ENCODE peak calls at places on chromosomes 13 and 19, in seven cellular contexts. R is HCT116, M is SK-N-SH, S is H1, F is HepG2, D is K562, X is GM12878. Z is an unnamed sample.

GRCh38 chr13:102677122-102677521 is 17.7 kb downstream of the METTL21C start:
- DNase-seq in M (no peak), F (no peak), S (no peak), X (no peak), R (no peak), D (no peak), Z (no peak)

GRCh38 chr13:59774511-59774911 is 389.2 kb downstream of the DIAPH3 start:
- DNase-seq in M (no peak), F (peak), R (no peak), X (no peak), D (no peak), S (no peak), Z (no peak)

GRCh38 chr13:29589967-29590366 is 5.5 kb downstream of the SLC7A1 start:
- DNase-seq in X (no peak), D (no peak), S (no peak), F (no peak), R (no peak), M (no peak), Z (no peak)

GRCh38 chr19:7676376-7676775 is 514 bp upstream of the MCEMP1 start:
- DNase-seq in S (no peak), F (no peak), D (no peak), X (no peak), M (no peak), R (no peak), Z (no peak)

GRCh38 chr19:4578552-4579248 is 19.2 kb upstream of the SEMA6B start:
- DNase-seq in M (peak), R (no peak), F (no peak), S (no peak), X (no peak), D (no peak), Z (peak)

GRCh38 chr13:98405690-98406344 is 171.1 kb downstream of the STK24 start:
- DNase-seq in X (no peak), D (no peak), S (no peak), R (no peak), M (no peak), F (peak), Z (no peak)

GRCh38 chr13:48334534-48335127 is 31.1 kb downstream of the RB1 start:
- DNase-seq in S (no peak), R (peak), F (peak), D (no peak), M (peak), X (peak), Z (peak)

GRCh38 chr13:39496487-39496998 is 106.5 kb downstream of the LHFPL6 start:
- DNase-seq in F (no peak), D (no peak), R (no peak), S (no peak), X (no peak), M (no peak), Z (no peak)

GRCh38 chr19:55460670-55461258 is 678 bp downstream of the ISOC2 start:
- DNase-seq in D (peak), F (peak), M (peak), S (peak), X (no peak), R (no peak), Z (peak)

GRCh38 chr13:100399455-100399854 is 189.1 kb downstream of the GGACT start:
- DNase-seq in D (no peak), F (no peak), S (no peak), X (no peak), R (no peak), M (no peak), Z (no peak)

GRCh38 chr19:44725251-44725650 is 23.3 kb upstream of the BCL3 start:
- DNase-seq in R (no peak), M (no peak), X (no peak), D (peak), F (peak), S (no peak), Z (no peak)

GRCh38 chr13:20465218-20465879 is 60.3 kb downstream of the CRYL1 start:
- DNase-seq in D (no peak), S (no peak), R (no peak), M (no peak), F (no peak), X (no peak), Z (no peak)

GRCh38 chr13:46296920-46297319 is 85.2 kb downstream of the LRRC63 start:
- DNase-seq in D (no peak), X (no peak), F (no peak), R (peak), M (no peak), S (no peak), Z (no peak)

DNA sequence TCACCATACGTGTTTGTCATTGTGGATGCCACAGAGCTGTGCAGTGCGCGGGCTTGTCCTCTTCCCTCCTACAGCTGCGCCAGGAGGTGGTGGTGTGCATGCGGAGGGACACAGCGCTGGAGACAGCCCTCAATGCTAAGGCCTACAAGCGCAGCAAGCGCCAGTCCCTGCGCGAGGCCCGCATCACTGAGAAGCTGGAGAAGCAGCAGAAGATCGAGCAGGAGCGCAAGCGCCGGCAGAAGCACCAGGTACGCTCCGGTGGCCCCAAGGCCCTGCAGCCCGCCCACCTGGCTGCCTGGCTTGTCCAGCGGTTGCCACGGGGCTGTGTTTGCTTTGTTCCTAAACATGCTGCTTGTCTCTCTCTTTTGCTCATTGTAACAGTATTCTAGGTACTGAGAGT is 30.2 kb downstream of the SMARCA4 start:
- DNase-seq in S (no peak), M (no peak), R (no peak), F (no peak), X (no peak), D (no peak), Z (no peak)
- TF ChIP-seq JUND in S (no peak), M (no peak), R (no peak), F (no peak), X (no peak), D (no peak), Z (no peak)

GRCh38 chr19:13153627-13154240 is 3.5 kb downstream of the IER2 start:
- DNase-seq in F (no peak), M (no peak), S (no peak), R (no peak), X (no peak), D (peak), Z (no peak)
- TF ChIP-seq JUND in F (no peak), M (no peak), S (no peak), R (no peak), X (no peak), D (no peak), Z (no peak)

DNA sequence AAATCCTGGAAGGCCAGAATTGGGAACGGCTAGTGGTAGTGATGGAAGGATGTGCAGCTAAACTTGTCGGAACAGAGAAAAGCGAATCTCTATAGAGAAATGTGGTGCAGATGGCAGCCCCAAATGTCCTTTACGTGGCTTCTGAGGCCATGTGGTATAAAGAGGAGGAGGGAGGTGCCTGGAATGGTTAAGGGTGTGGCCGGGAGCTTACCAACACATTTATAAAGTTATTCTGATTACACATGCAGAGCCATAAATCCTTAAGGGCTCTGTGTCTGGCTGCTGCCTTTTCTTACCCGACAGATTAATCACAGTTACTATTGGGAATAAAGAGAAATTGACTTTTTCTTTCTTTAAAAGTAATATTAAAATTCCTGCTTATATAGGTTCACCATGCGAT is 190.1 kb downstream of the OXGR1 start:
- DNase-seq in S (no peak), F (no peak), M (no peak), R (no peak), X (no peak), D (no peak), Z (no peak)
- TF ChIP-seq JUND in S (no peak), F (no peak), M (no peak), R (no peak), X (no peak), D (no peak), Z (no peak)

GRCh38 chr13:40631605-40632004 is 34.8 kb downstream of the FOXO1 start:
- DNase-seq in F (no peak), X (no peak), M (no peak), D (no peak), S (no peak), R (no peak), Z (no peak)
- TF ChIP-seq JUND in F (no peak), X (no peak), M (no peak), D (no peak), S (no peak), R (no peak), Z (no peak)

DNA sequence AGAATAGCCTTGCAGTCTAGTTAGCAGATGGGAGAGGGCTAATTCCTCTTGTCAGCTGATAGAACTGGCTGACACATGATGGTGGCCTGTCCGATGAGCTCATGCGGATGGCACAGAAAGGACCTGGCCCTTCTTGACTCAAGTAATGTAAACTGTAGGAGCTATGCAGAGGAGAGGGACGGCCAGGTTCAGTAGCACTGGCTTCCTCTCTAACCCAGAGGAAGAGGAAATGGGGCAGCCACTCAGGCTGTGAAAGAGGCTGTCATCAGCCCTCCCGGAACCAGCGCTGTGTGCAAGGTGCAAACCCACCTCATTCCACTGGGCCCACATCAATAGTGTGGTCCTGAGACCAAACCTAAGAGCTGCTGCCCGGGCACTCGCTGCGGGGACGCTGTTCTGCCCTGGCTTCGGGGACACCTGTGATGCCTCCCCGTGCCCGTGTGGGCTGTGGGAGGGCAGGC is 30.7 kb upstream of the USE1 start:
- DNase-seq in S (no peak), X (no peak), R (no peak), F (no peak), D (no peak), M (no peak), Z (no peak)
- TF ChIP-seq JUND in S (no peak), X (no peak), R (no peak), F (no peak), D (no peak), M (no peak), Z (no peak)

DNA sequence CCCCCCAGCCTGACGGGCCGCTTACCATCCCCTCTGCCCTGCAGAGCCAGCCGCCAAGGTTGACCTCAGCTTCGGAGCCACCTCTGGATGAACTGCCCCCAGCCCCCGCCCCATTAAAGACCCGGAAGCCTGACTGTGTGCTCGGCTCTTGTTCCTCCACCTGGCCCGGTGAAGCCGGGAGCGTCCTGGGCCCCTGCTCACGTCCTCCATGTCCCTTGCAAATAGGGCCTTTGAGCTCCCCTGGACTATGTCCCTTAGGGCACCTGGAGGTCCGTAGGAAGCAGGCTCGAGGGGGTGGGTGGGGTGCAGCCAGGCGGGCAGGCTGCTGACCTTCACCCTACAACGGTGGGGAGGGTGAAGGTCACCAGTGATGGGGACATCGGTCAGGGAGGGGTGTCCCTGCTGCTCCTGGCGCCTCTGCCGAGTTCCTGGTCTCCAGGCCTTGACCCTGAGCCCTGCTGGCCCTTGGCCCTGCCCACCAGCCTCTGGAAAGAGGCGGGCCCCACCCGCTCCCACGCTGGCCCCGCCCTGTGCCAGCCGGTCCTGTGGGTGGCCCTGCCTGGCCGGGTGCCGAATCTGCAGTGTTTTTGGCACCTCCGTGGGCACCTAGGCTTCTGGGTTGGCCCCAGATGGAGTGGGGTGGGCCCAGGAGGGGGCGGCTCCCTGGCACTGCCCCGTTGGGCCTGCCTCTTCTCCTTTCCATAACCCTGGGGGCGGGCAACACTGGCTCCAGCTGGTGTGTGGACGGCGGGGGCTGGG is 3.3 kb downstream of the ATP5F1D start:
- DNase-seq in R (no peak), D (no peak), M (no peak), S (no peak), F (peak), X (no peak), Z (no peak)
- TF ChIP-seq JUND in R (no peak), D (no peak), M (no peak), S (no peak), F (no peak), X (no peak), Z (no peak)

GRCh38 chr19:23285948-23286347 is 35.8 kb upstream of the ZNF724 start:
- DNase-seq in M (no peak), X (no peak), F (no peak), R (no peak), S (no peak), D (no peak), Z (no peak)
- TF ChIP-seq JUND in M (no peak), X (no peak), F (no peak), R (no peak), S (no peak), D (no peak), Z (no peak)

Z was measured in T47D.